ENCODE peak calls at places on chromosome 6, in four cellular contexts. W is endothelial cell, F is pancreas, T is uterus. B is an unnamed sample.

GRCh38 chr6:14596410-14596809 is 478.8 kb downstream of the CD83 start:
- DNase-seq in W (no peak), T (no peak), F (no peak), B (no peak)

GRCh38 chr6:149037026-149037734 is 280.3 kb upstream of the TAB2 start:
- DNase-seq in T (no peak), W (no peak), F (no peak), B (no peak)

GRCh38 chr6:149484733-149485700 is at the start of gene ZC3H12D:
- DNase-seq in F (no peak), T (no peak), W (no peak), B (peak)

GRCh38 chr6:141261016-141261671 is 871.6 kb upstream of the GJE1 start:
- DNase-seq in T (no peak), W (no peak), F (no peak), B (no peak)

GRCh38 chr6:25697537-25698340 is 45.7 kb downstream of the SCGN start:
- DNase-seq in T (no peak), F (no peak), W (no peak), B (no peak)

GRCh38 chr6:19417713-19418112 is 419.5 kb upstream of the ID4 start:
- DNase-seq in T (no peak), F (no peak), W (no peak), B (no peak)

GRCh38 chr6:126083875-126084274 is 97.5 kb downstream of the TRMT11 start:
- DNase-seq in T (no peak), W (no peak), F (no peak), B (no peak)

GRCh38 chr6:14964486-14964885 is 281.4 kb upstream of the JARID2 start:
- DNase-seq in F (no peak), W (no peak), T (no peak), B (no peak)

GRCh38 chr6:70219943-70220613 is 82.8 kb downstream of the COL9A1 start:
- DNase-seq in T (no peak), F (no peak), W (no peak), B (no peak)

GRCh38 chr6:88982720-88983119 is 19.3 kb upstream of the RNGTT start:
- DNase-seq in T (peak), W (no peak), F (peak), B (no peak)

GRCh38 chr6:145274083-145274482 is 461.2 kb downstream of the EPM2A start:
- DNase-seq in W (no peak), F (no peak), T (no peak), B (no peak)

GRCh38 chr6:111551521-111552231 is 54.0 kb downstream of the TRAF3IP2 start:
- DNase-seq in F (peak), W (no peak), T (no peak), B (no peak)

GRCh38 chr6:92577077-92577719 is 842.2 kb downstream of the EPHA7 start:
- DNase-seq in F (no peak), W (no peak), T (no peak), B (no peak)

GRCh38 chr6:93366506-93366905 is 52.9 kb downstream of the EPHA7 start:
- DNase-seq in T (no peak), W (no peak), F (no peak), B (no peak)

GRCh38 chr6:14639983-14640599 is 522.5 kb downstream of the CD83 start:
- DNase-seq in T (no peak), W (no peak), F (no peak), B (no peak)

GRCh38 chr6:431504-431903 is 40.0 kb downstream of the IRF4 start:
- DNase-seq in F (no peak), T (no peak), W (no peak), B (no peak)

GRCh38 chr6:82022614-82023102 is 224.9 kb downstream of the IBTK start:
- DNase-seq in T (no peak), F (no peak), W (no peak), B (no peak)

GRCh38 chr6:53070808-53071207 is 5.6 kb downstream of the FBXO9 start:
- DNase-seq in W (no peak), T (no peak), F (no peak), B (no peak)

GRCh38 chr6:125123468-125124249 is 29.9 kb upstream of the TPD52L1 start:
- DNase-seq in W (no peak), F (no peak), T (no peak), B (no peak)

GRCh38 chr6:9236443-9236842 is 801.1 kb upstream of the SLC35B3 start:
- DNase-seq in T (no peak), W (no peak), F (no peak), B (no peak)

GRCh38 chr6:166242888-166243287 is 65.3 kb downstream of the PRR18 start:
- DNase-seq in F (no peak), T (no peak), W (no peak), B (no peak)

GRCh38 chr6:36791553-36792171 is 47.6 kb downstream of the CPNE5 start:
- DNase-seq in F (no peak), T (no peak), W (no peak), B (no peak)

GRCh38 chr6:149045404-149045803 is 272.1 kb upstream of the TAB2 start:
- DNase-seq in W (no peak), T (no peak), F (no peak), B (no peak)

GRCh38 chr6:100415780-100416179 is 48.9 kb downstream of the SIM1 start:
- DNase-seq in T (no peak), W (no peak), F (no peak), B (no peak)

GRCh38 chr6:40962241-40962640 is 76.8 kb downstream of the UNC5CL start:
- DNase-seq in W (no peak), T (no peak), F (no peak), B (no peak)

GRCh38 chr6:70956451-70957283 is at the start of gene B3GAT2:
- DNase-seq in F (no peak), T (no peak), W (peak), B (peak)

GRCh38 chr6:87393026-87393622 is 14.6 kb upstream of the CFAP206 start:
- DNase-seq in W (peak), T (no peak), F (no peak), B (no peak)

GRCh38 chr6:56025785-56026184 is 150.4 kb upstream of the BMP5 start:
- DNase-seq in F (no peak), T (no peak), W (no peak), B (no peak)

GRCh38 chr6:105135056-105135455 is 44.8 kb downstream of the POPDC3 start:
- DNase-seq in W (no peak), F (no peak), T (no peak), B (no peak)

GRCh38 chr6:20630617-20631448 is 96.6 kb downstream of the CDKAL1 start:
- DNase-seq in T (no peak), F (no peak), W (no peak), B (no peak)

GRCh38 chr6:39231386-39231785 is 2.1 kb upstream of the KCNK5 start:
- DNase-seq in W (no peak), T (no peak), F (no peak), B (no peak)

GRCh38 chr6:39228111-39228971 is 934 bp downstream of the KCNK5 start:
- DNase-seq in W (no peak), F (no peak), T (no peak), B (no peak)

GRCh38 chr6:39227476-39227875 is 1.8 kb downstream of the KCNK5 start:
- DNase-seq in W (no peak), T (no peak), F (no peak), B (no peak)

GRCh38 chr6:39226606-39227300 is 2.5 kb downstream of the KCNK5 start:
- DNase-seq in F (no peak), W (no peak), T (no peak), B (no peak)

DNA sequence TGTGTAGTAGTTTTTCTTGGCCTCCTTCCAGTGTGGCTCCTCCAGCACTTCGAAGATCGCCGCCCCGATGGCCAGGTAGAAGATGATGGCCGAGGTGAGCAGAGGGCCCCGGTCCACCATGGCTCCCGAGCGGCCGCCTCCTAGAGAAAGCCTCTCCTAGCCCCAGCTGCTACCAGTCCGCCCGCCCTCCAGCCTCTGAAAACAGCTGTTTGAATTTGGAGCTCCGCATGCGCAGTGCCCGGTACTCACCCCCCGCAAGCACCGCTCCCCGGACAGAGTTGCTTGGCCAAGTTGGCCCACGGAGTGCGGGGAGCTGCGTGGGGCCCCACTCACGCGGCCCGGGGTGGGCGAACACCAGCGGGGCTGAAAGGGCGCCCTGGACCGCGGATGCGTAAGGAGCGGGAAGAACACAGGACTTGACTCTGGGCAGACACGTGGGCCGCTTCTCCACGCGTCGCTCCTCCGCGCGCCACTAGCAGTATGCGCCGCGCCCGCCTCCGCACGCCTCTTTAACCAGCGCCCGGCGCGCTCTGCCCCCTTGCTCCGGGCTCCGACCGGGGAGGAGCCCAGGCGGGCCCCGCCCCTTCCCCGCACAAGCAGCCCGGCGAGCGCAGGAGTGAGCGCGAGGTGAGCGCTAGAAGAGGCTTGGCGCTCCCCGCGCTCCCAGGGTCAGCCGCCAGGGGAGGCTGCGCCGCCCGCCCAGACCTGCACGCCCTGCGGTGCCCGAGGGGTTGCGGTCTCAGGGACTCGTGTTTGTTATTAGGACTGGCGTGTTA is at the start of gene KCNK5:
- DNase-seq in F (peak), W (peak), T (peak), B (peak)
- TF ChIP-seq CTCF in F (peak), W (peak), T (no peak), B (no peak)

GRCh38 chr6:122180132-122180531 is 219.3 kb upstream of the HSF2 start:
- DNase-seq in T (no peak), W (no peak), F (no peak), B (no peak)

GRCh38 chr6:122178988-122179387 is 220.5 kb upstream of the HSF2 start:
- DNase-seq in T (no peak), F (no peak), W (no peak), B (no peak)

GRCh38 chr6:122187186-122187585 is 212.3 kb upstream of the HSF2 start:
- DNase-seq in W (no peak), F (no peak), T (no peak), B (no peak)

DNA sequence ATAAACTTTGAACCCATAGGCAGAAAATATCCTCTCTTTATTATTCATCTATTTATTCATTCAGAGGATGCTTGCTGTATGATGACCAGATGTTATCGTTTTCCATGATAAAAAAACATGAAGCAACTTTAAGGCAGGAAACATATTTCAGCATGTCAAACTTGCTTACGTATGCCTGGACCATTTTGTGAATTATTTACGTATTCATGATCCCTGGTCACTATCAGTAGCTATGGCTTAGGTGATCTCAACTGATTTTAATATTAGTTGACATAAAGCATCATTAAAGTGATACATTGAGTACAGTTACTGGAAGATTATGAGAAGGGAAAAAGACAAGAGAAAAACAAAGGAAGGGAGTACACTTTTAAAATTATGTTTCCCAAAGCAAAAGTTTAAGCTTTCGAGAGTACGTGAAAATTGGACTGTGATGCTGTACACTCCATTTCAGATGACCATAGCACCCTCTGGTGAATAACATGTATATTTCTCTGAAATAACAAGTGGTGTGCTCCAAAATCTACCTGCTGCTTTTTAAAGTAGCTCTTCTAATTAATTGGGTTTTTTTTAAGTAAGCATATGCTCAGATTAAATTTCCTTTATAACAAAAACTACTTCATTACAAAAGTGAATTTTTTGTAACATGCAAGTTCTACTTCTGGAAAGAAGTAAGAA is 215.1 kb upstream of the HSF2 start:
- DNase-seq in T (no peak), F (no peak), W (no peak), B (no peak)
- TF ChIP-seq CTCF in T (peak), F (peak), W (no peak), B (no peak)

DNA sequence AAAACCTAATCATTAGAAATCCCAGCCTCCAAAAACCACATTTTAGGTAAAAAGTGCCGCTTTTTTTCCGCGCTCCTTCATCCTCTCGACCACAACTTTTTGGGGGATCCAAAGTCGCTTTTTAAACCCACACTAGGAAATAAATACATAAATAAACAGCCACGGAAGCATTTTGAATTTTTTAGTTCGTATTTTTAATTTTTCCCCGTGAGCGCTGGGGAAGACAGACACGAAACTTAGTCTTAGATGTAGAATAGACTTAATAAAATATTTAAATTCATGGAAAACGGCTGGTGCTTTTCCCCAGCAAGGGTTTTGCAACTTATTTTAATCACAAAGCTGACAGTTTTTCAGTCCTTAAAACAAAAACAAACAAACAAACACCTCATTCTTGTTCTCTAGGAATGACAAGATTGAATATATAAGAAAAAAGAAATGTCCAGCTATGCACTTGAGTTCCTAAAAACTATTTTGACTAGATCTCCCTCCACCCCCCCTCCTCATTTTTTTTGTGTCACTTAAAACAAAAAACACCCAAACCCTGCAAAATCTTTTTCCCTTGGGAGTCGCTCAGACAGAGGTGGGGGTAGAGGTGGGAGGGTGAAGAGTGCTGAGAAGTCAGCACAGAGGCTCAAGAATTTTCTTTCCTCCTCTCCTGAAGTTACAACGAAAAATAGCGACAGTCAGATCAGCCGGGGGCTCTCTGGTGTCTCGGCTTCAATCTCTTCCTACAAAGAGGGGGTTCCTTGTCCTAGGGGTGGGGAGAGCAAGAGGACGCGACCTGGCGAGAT is 43.4 kb upstream of the SUPT3H start:
- DNase-seq in W (no peak), T (no peak), F (no peak), B (no peak)
- TF ChIP-seq CTCF in W (no peak), T (no peak), F (no peak), B (no peak)

GRCh38 chr6:136201735-136202134 is 48.4 kb downstream of the MTFR2 start:
- DNase-seq in F (no peak), T (no peak), W (no peak), B (no peak)
- TF ChIP-seq CTCF in F (no peak), T (no peak), W (no peak), B (no peak)

DNA sequence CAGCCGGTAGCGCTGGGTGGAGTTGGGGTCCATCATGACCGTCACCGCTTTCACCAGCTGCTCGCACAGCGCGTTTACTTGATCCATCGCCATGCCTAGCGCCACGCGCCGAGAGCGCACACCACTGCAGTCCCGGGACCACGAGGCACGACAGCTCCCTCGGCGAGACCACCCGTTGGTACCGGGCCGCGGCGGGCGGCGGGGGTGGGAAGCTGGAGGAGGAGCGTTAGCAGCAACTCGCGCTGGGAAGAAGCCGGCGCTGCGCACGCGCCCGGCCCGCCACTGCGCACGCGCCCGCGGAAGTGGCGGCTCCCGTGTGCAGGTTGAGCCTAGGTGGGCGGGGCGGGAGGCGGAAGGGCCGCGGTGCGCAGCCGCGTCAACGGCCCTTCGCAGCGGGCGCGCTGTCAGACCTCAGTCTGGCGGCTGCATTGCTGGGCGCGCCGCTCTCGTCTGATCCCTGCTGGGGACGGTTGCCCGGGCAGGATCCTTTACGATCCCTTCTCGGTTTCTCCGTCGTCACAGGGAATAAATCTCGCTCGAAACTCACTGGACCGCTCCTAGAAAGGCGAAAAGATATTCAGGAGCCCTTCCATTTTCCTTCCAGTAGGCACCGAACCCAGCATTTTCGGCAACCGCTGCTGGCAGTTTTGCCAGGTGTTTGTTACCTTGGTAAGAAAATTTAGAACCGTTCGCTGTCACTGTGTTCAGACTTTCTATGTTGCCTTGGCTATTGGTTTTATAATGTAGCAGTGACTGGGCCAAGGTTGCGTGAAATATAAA is at the start of the genes POLH and XPO5:
- DNase-seq in W (peak), F (peak), T (peak), B (peak)
- TF ChIP-seq CTCF in W (no peak), F (no peak), T (peak), B (no peak)

DNA sequence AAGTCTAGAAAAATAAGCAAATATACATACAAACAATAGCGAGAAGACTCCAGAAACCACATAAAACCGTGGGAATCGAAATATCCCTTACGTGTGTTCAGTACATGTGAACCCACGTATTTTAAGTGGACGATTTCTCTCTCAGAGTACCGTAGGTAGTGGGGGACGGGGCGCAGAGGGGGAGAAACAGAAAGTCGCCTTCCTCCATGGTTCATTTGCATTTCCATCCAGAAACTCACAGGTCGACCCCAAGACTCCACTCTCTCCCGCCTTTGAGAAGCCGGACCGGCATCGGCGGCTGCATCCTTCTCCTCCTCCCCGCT is 538 bp upstream of the ENPP1 start:
- DNase-seq in F (no peak), T (no peak), W (no peak), B (no peak)
- TF ChIP-seq CTCF in F (no peak), T (no peak), W (no peak), B (no peak)

GRCh38 chr6:17450825-17451224 is 57.4 kb downstream of the CAP2 start:
- DNase-seq in T (no peak), W (no peak), F (no peak), B (no peak)
- TF ChIP-seq CTCF in T (no peak), W (no peak), F (no peak), B (no peak)

GRCh38 chr6:5471044-5471443 is 209.7 kb downstream of the FARS2 start:
- DNase-seq in T (peak), F (peak), W (peak), B (peak)
- TF ChIP-seq CTCF in T (peak), F (peak), W (peak), B (no peak)

DNA sequence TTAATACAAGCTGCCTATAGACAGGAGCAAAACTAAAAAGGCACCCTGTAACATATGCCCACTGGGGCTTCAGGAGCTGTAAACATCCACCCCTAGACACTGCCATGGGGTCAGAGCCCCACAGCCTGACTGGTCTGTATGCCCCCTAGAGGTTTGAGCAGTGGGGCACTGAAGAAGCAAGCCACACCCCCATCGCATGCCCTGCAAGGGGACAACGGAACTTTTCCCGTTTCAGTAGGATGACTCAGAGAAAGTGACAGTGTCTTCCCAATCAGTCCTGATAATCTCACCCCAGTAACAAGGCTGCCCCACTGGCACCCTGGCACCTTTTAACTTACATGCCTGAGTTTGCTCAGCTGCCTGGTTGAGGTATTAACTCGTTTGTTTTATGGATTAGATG is 35.9 kb downstream of the BEND3 start:
- DNase-seq in F (no peak), T (no peak), W (no peak), B (no peak)
- TF ChIP-seq CTCF in F (no peak), T (no peak), W (no peak), B (no peak)

B was measured in activated B cell treated with CpG ODN at 0.5 μM for 24 hours.